ENCODE peak calls at places on chromosomes 11 and 22, in seven cellular contexts. L is A549, V is H1, T is suprapubic skin, J is sigmoid colon, N is ovary, P is transverse colon. D is an unnamed sample.

GRCh38 chr11:46064221-46064620 is 57.0 kb downstream of the PHF21A start:
- DNase-seq in T (no peak), N (no peak), L (no peak), J (no peak), P (no peak), V (no peak), D (no peak)

GRCh38 chr11:79025622-79026021 is 415.2 kb downstream of the TENM4 start:
- DNase-seq in T (no peak), P (no peak), N (no peak), J (no peak), L (no peak), V (no peak), D (no peak)

GRCh38 chr11:86431258-86431657 is 56.6 kb downstream of the CCDC81 start:
- DNase-seq in T (no peak), P (no peak), L (no peak), V (no peak), J (no peak), N (no peak), D (no peak)

GRCh38 chr11:69243496-69244200 is 50.3 kb upstream of the MYEOV start:
- DNase-seq in L (no peak), J (peak), V (no peak), N (no peak), T (no peak), P (no peak), D (no peak)

GRCh38 chr11:65927904-65928397 is 8.7 kb downstream of the DRAP1 start:
- DNase-seq in P (peak), L (no peak), J (no peak), V (no peak), T (no peak), N (no peak), D (no peak)

GRCh38 chr11:18100926-18101656 is 4.8 kb downstream of the SAAL1 start:
- DNase-seq in J (no peak), N (no peak), V (no peak), T (no peak), P (no peak), L (no peak), D (no peak)

GRCh38 chr11:17650601-17650911 is 68.8 kb upstream of the MYOD1 start:
- DNase-seq in N (no peak), P (no peak), V (no peak), L (no peak), T (no peak), J (no peak), D (no peak)

GRCh38 chr11:20618083-20618482 is 18.7 kb downstream of the SLC6A5 start:
- DNase-seq in N (no peak), J (no peak), L (no peak), P (no peak), V (no peak), T (no peak), D (no peak)

GRCh38 chr22:19847345-19847632 is 7.4 kb downstream of the GNB1L start:
- DNase-seq in L (no peak), N (no peak), J (peak), P (no peak), V (no peak), T (no peak), D (no peak)

GRCh38 chr11:12827929-12828812 is 153.9 kb downstream of the TEAD1 start:
- DNase-seq in P (peak), N (no peak), T (no peak), J (no peak), L (no peak), V (no peak), D (peak)

GRCh38 chr11:124739479-124740276 is at the start of gene NRGN:
- DNase-seq in L (peak), J (peak), V (peak), P (peak), N (peak), T (peak), D (peak)

GRCh38 chr11:128590587-128590986 is 3.2 kb upstream of the ETS1 start:
- DNase-seq in T (no peak), P (no peak), J (no peak), L (no peak), N (no peak), V (no peak), D (no peak)

GRCh38 chr11:60130496-60130895 is 42.0 kb downstream of the MS4A2 start:
- DNase-seq in V (no peak), J (no peak), L (peak), P (peak), T (no peak), N (no peak), D (no peak)

GRCh38 chr11:104918113-104918824 is 20.0 kb upstream of the CASP12 start:
- DNase-seq in N (no peak), L (no peak), P (no peak), J (no peak), T (no peak), V (no peak), D (no peak)

GRCh38 chr11:111538407-111539114 is 2.0 kb upstream of the LAYN start:
- DNase-seq in P (no peak), T (no peak), J (no peak), L (no peak), V (no peak), N (no peak), D (no peak)

GRCh38 chr11:107472966-107473365 is 15.3 kb upstream of the CWF19L2 start:
- DNase-seq in J (no peak), N (no peak), V (no peak), P (no peak), L (no peak), T (no peak), D (no peak)

GRCh38 chr22:39932918-39933649 is 27.1 kb upstream of the TMA7B start:
- DNase-seq in N (no peak), J (no peak), V (peak), L (peak), T (no peak), P (peak), D (no peak)

GRCh38 chr11:113163291-113164030 is 150.9 kb upstream of the TTC12 start:
- DNase-seq in J (no peak), T (no peak), N (no peak), P (no peak), L (no peak), V (no peak), D (peak)

GRCh38 chr11:19076744-19077589 is 16.4 kb upstream of the MRGPRX2 start:
- DNase-seq in J (no peak), T (no peak), N (peak), P (peak), L (peak), V (peak), D (peak)

GRCh38 chr11:118275184-118275583 is 11.1 kb upstream of the MPZL2 start:
- DNase-seq in V (no peak), J (no peak), T (no peak), L (no peak), P (no peak), N (no peak), D (no peak)

GRCh38 chr11:48034926-48035876 is 54.8 kb downstream of the PTPRJ start:
- DNase-seq in T (peak), P (peak), J (peak), L (no peak), V (no peak), N (no peak), D (peak)

GRCh38 chr11:68302256-68303054 is 9.9 kb upstream of the LRP5 start:
- DNase-seq in V (no peak), N (no peak), T (no peak), P (peak), L (no peak), J (no peak), D (no peak)

GRCh38 chr11:14499178-14499559 is 442 bp downstream of the COPB1 start:
- DNase-seq in P (peak), T (no peak), J (peak), L (peak), N (peak), V (no peak), D (no peak)

GRCh38 chr22:24209016-24209415 is 27.7 kb downstream of the SUSD2 start:
- DNase-seq in P (no peak), V (no peak), T (no peak), N (no peak), L (no peak), J (no peak), D (no peak)

GRCh38 chr22:24207264-24208011 is 26.2 kb downstream of the SUSD2 start:
- DNase-seq in L (no peak), J (no peak), V (no peak), P (no peak), N (no peak), T (no peak), D (no peak)

GRCh38 chr22:24205438-24206189 is 24.3 kb downstream of the SUSD2 start:
- DNase-seq in N (no peak), L (no peak), P (no peak), V (no peak), T (no peak), J (no peak), D (no peak)

GRCh38 chr22:24208012-24208749 is 26.9 kb downstream of the SUSD2 start:
- DNase-seq in N (no peak), L (peak), P (no peak), T (no peak), V (no peak), J (peak), D (peak)
- TF ChIP-seq EP300 in N (no peak), L (peak), P (no peak), T (no peak), V (no peak), J (no peak), D (peak)

GRCh38 chr22:36084717-36085116 is 56.1 kb upstream of the RBFOX2 start:
- DNase-seq in T (no peak), P (no peak), N (no peak), J (no peak), V (no peak), L (no peak), D (no peak)

GRCh38 chr22:36079041-36079440 is 50.4 kb upstream of the RBFOX2 start:
- DNase-seq in V (no peak), J (no peak), N (no peak), L (no peak), P (no peak), T (no peak), D (no peak)

GRCh38 chr22:36077261-36077660 is 48.6 kb upstream of the RBFOX2 start:
- DNase-seq in J (no peak), V (no peak), N (no peak), T (no peak), L (no peak), P (no peak), D (no peak)

GRCh38 chr22:36083056-36083455 is 54.4 kb upstream of the RBFOX2 start:
- DNase-seq in J (peak), L (no peak), T (no peak), N (no peak), V (no peak), P (no peak), D (no peak)

GRCh38 chr22:36081023-36081431 is 52.4 kb upstream of the RBFOX2 start:
- DNase-seq in T (no peak), L (no peak), P (peak), N (no peak), V (no peak), J (peak), D (no peak)
- TF ChIP-seq EP300 in T (no peak), L (no peak), P (peak), N (no peak), V (no peak), J (peak), D (no peak)

DNA sequence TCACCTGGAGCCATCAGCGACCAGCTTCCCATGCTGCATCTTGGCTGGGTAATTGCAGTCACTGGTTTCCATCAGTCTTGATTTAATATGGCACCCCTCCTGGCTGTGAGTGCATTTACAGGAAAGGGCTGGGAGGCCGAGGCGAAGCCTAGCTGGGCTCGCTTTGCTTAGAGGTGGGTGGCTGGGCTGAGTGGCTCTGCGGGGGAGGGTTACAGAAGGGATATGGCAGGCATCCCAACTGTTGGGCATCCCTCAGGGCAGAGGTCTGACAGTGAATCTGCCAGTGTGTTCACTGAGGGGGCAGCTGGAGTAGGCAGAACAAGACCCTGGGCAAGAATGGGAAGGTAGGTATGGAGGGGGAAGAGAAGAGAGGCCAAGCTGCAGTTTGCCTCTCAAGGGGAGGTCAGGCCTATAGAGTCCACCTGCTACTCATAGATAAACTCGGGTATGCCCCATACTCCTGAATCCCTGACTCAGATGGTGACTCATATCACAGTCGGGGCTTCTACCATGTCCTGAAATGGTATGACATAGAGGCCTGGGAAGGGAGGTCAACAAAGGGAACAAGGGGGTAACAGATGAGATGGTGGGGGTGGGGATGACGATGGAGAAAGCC is 77.5 kb upstream of the PHOX2A start:
- DNase-seq in J (no peak), V (no peak), N (no peak), T (no peak), P (no peak), L (peak), D (no peak)
- TF ChIP-seq EP300 in J (no peak), V (no peak), N (no peak), T (no peak), P (no peak), L (no peak), D (no peak)

DNA sequence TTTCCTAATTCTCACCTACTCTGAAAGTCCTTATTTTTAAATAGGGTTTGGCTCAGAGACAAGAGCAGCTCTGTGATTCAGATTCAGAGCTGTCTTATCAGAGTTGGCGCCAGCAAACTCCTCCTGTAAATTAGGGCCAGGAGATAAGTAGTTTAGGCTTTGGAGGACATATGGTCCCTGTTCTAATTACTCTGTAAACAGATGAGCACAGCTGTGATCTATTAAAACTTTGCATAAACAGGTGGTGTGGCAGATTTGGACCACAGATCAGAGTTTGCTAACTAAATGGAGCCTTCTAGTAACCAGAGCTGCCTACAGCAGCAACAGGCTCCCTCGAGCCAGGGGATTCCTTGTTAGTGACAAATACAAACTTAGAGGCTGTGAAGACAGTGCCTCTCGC is 27.9 kb downstream of the YPEL1 start:
- DNase-seq in L (no peak), N (no peak), J (no peak), T (no peak), P (no peak), V (no peak), D (no peak)
- TF ChIP-seq EP300 in L (no peak), N (no peak), J (no peak), T (no peak), P (no peak), V (no peak), D (no peak)

DNA sequence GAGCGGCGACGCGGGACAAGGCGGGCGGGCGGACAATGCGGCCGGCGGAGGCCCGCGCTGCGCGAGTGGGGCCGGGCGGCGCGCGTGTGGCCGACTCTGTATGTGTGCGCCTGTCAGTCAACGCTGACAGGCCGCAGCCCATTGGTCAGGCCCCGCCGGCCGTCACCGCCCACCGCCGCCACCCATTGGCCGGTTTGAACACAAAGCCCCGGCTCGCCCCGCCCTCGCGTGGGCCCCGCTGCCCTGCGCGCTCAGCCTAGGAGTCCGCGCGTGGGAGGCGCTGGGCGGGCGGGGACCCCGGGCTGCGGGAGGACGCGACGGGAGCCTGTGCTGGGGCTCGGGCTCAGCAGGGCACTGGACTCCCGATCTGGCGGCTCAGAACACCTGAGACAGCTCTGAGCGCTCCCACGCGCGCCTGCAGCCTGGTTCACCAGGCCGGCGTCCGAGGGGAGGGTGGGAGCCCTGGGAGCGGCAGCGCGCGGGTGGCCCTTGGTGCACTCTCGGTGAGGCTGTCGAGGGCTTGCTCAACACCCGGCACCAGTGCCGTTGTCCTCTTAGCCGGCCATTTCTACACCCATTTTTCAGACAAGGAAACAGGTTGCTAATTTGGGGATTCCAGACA is at the start of gene SUN2:
- DNase-seq in V (peak), J (peak), T (peak), P (peak), L (peak), N (peak), D (peak)
- TF ChIP-seq EP300 in V (no peak), J (no peak), T (no peak), P (no peak), L (no peak), N (no peak), D (peak)

GRCh38 chr11:35064114-35064800 is 74.7 kb upstream of the CD44 start:
- DNase-seq in V (no peak), L (no peak), N (no peak), J (no peak), T (no peak), P (no peak), D (no peak)
- TF ChIP-seq EP300 in V (no peak), L (no peak), N (no peak), J (no peak), T (no peak), P (no peak), D (no peak)

GRCh38 chr22:33300165-33300564 is 242.0 kb upstream of the SYN3 start:
- DNase-seq in P (no peak), N (no peak), T (no peak), V (no peak), J (no peak), L (no peak), D (no peak)

GRCh38 chr22:33296941-33297340 is 238.8 kb upstream of the SYN3 start:
- DNase-seq in P (no peak), J (no peak), V (no peak), T (no peak), L (no peak), N (no peak), D (no peak)

GRCh38 chr22:33302549-33302948 is 244.4 kb upstream of the SYN3 start:
- DNase-seq in J (no peak), N (no peak), V (no peak), L (peak), T (no peak), P (no peak), D (no peak)

GRCh38 chr22:33302049-33302545 is 243.9 kb upstream of the SYN3 start:
- DNase-seq in V (peak), T (peak), P (peak), L (peak), J (peak), N (peak), D (peak)

GRCh38 chr22:33299245-33299956 is 241.2 kb upstream of the SYN3 start:
- DNase-seq in J (no peak), V (no peak), N (no peak), P (no peak), T (no peak), L (no peak), D (no peak)
- TF ChIP-seq EP300 in J (no peak), V (no peak), N (no peak), P (no peak), T (no peak), L (no peak), D (no peak)

D was measured in tibial nerve.